ENCODE peak calls at places on chromosomes 5 and 9, in nine cellular contexts. M is COR-L47, D is dorsolateral prefrontal cortex, F is hepatic stellate cell, K is thoracic aorta, Z is AG09319, E is amniotic epithelial cell, L is left kidney, H is NCI-H1105 treated with DMSO at 0.1 percent for 48 hours. Y is an unnamed sample.

GRCh38 chr5:62934319-62934718 is 355.7 kb downstream of the LRRC70 start:
- DNase-seq in M (no peak), D (no peak), F (no peak), K (no peak), Z (no peak), E (no peak), L (no peak), H (peak; percentile 30), Y (no peak)

GRCh38 chr5:80399553-80400239 is 8.2 kb upstream of the ZFYVE16 start:
- DNase-seq in M (no peak), D (no peak), F (no peak), K (no peak), Z (peak; percentile 48), E (peak; percentile 92), L (no peak), H (no peak), Y (no peak)

GRCh38 chr5:10478436-10478835 is 36.8 kb downstream of the ROPN1L start:
- DNase-seq in M (no peak), D (no peak), F (no peak), K (no peak), Z (no peak), E (no peak), L (no peak), H (no peak), Y (no peak)

GRCh38 chr5:92890841-92891244 is 690.2 kb downstream of the NR2F1-AS1 start:
- DNase-seq in M (no peak), D (no peak), F (peak; percentile 6), K (no peak), Z (no peak), E (peak; percentile 60), L (no peak), H (no peak), Y (no peak)

GRCh38 chr5:76473676-76474075 is 70.6 kb downstream of the IQGAP2 start:
- DNase-seq in M (no peak), D (no peak), F (no peak), K (no peak), Z (no peak), E (no peak), L (no peak), H (no peak), Y (no peak)

GRCh38 chr9:97854696-97855485 is 1.9 kb downstream of the FOXE1 start:
- DNase-seq in M (no peak), D (no peak), F (no peak), K (no peak), Z (no peak), E (no peak), L (no peak), H (no peak), Y (no peak)

GRCh38 chr9:109331353-109331752 is 10.5 kb upstream of the EPB41L4B start:
- DNase-seq in M (no peak), D (peak; percentile 69), F (no peak), K (no peak), Z (no peak), E (peak; percentile 63), L (peak; percentile 59), H (no peak), Y (peak; percentile 48)

GRCh38 chr5:2203774-2204173 is 321.0 kb upstream of the IRX4 start:
- DNase-seq in M (no peak), D (no peak), F (no peak), K (no peak), Z (no peak), E (no peak), L (no peak), H (no peak), Y (no peak)

GRCh38 chr9:33921967-33922895 is 105.3 kb downstream of the UBE2R2 start:
- DNase-seq in M (peak; percentile 16), D (no peak), F (peak; percentile 45), K (no peak), Z (no peak), E (peak; percentile 16), L (peak; percentile 42), H (peak; percentile 6), Y (no peak)

GRCh38 chr9:19999491-20000057 is 210.7 kb upstream of the SLC24A2 start:
- DNase-seq in M (no peak), D (no peak), F (peak; percentile 57), K (no peak), Z (no peak), E (peak; percentile 58), L (peak; percentile 21), H (no peak), Y (no peak)